ENCODE peak calls at places on chromosomes 6 and 20, in ten cellular contexts. Y, R, P, J, X, F, Z, I, G and O are unnamed samples.

GRCh38 chr20:36297656-36298055 is 8.5 kb upstream of the DLGAP4 start:
- DNase-seq in G (no peak), X (no peak), I (no peak), R (no peak), Y (no peak), P (no peak), Z (no peak), J (no peak), F (no peak), O (no peak)

GRCh38 chr6:56637640-56638039 is 5.0 kb downstream of the DST start:
- DNase-seq in X (peak), Z (peak), F (no peak), R (peak), P (no peak), J (peak), I (no peak), G (peak), Y (peak), O (no peak)

GRCh38 chr20:64079273-64080012 is at the start of gene RGS19:
- DNase-seq in Y (peak), F (peak), X (peak), R (peak), I (peak), G (peak), P (peak), Z (no peak), J (peak), O (peak)

GRCh38 chr20:36465109-36466080 is 75.9 kb upstream of the MYL9 start:
- DNase-seq in R (peak), Y (peak), Z (peak), I (no peak), P (peak), X (peak), J (peak), F (no peak), G (peak), O (no peak)

GRCh38 chr6:10080561-10080960 is 334.3 kb downstream of the TFAP2A start:
- DNase-seq in F (no peak), Y (no peak), P (no peak), J (no peak), Z (no peak), R (no peak), I (no peak), X (no peak), G (no peak), O (no peak)

GRCh38 chr6:150627601-150628012 is 27.9 kb downstream of the PLEKHG1 start:
- DNase-seq in I (no peak), F (no peak), G (peak), Z (no peak), R (no peak), X (peak), J (no peak), P (no peak), Y (no peak), O (no peak)

GRCh38 chr6:159691133-159691962 is 1.7 kb downstream of the SOD2 start:
- DNase-seq in Y (peak), G (peak), F (no peak), R (peak), I (no peak), J (peak), X (peak), P (no peak), Z (peak), O (no peak)

GRCh38 chr6:137823826-137824501 is 43.1 kb upstream of the TNFAIP3 start:
- DNase-seq in P (peak), F (no peak), I (peak), J (no peak), Y (peak), R (peak), X (peak), G (peak), Z (no peak), O (no peak)

GRCh38 chr6:118297821-118298220 is 250.3 kb upstream of the PLN start:
- DNase-seq in Z (no peak), R (no peak), I (no peak), J (no peak), Y (no peak), F (no peak), G (no peak), P (no peak), X (no peak), O (no peak)

GRCh38 chr6:16777794-16778193 is 16.5 kb upstream of the ATXN1 start:
- DNase-seq in Y (no peak), R (no peak), X (no peak), Z (no peak), J (no peak), G (no peak), P (no peak), F (no peak), I (no peak), O (no peak)

GRCh38 chr6:132929141-132929540 is 114.8 kb downstream of the RPS12 start:
- DNase-seq in I (no peak), Y (no peak), F (no peak), G (no peak), Z (no peak), R (no peak), P (no peak), X (peak), J (no peak), O (no peak)

GRCh38 chr6:70884074-70884983 is 72.5 kb downstream of the B3GAT2 start:
- DNase-seq in Y (peak), P (peak), I (peak), F (peak), Z (peak), X (peak), J (peak), R (peak), G (peak), O (peak)

GRCh38 chr6:113856011-113856551 is 1.1 kb upstream of the MARCKS start:
- DNase-seq in F (no peak), P (no peak), J (no peak), X (peak), R (no peak), Y (peak), Z (no peak), I (peak), G (peak), O (no peak)

GRCh38 chr6:41100871-41101287 is 28.1 kb downstream of the NFYA start:
- DNase-seq in J (no peak), Z (no peak), Y (no peak), G (no peak), F (no peak), I (no peak), P (peak), X (peak), R (no peak), O (no peak)

GRCh38 chr6:66096679-66097078 is 389.7 kb upstream of the EYS start:
- DNase-seq in Z (no peak), P (no peak), F (no peak), J (no peak), Y (no peak), X (no peak), R (no peak), G (no peak), I (no peak), O (no peak)

GRCh38 chr6:6218246-6219085 is 102.0 kb downstream of the F13A1 start:
- DNase-seq in Z (no peak), J (no peak), F (no peak), I (no peak), G (no peak), Y (peak), X (no peak), R (no peak), P (no peak), O (no peak)

GRCh38 chr20:46811328-46812084 is 83.1 kb upstream of the EYA2 start:
- DNase-seq in P (no peak), Z (no peak), G (no peak), Y (no peak), J (no peak), X (no peak), F (no peak), R (no peak), I (no peak), O (no peak)

GRCh38 chr6:127192911-127193503 is 73.7 kb upstream of the RNF146 start:
- DNase-seq in X (peak), F (no peak), Z (no peak), R (peak), Y (peak), G (peak), J (no peak), I (no peak), P (no peak), O (no peak)

GRCh38 chr20:21515300-21516179 is 1.7 kb upstream of the NKX2-2 start:
- DNase-seq in P (no peak), Z (no peak), J (no peak), R (no peak), Y (no peak), F (no peak), G (no peak), I (no peak), X (no peak), O (no peak)

GRCh38 chr20:43926691-43927090 is 12.0 kb downstream of the TOX2 start:
- DNase-seq in X (no peak), Y (no peak), P (no peak), R (no peak), J (no peak), F (no peak), G (no peak), Z (no peak), I (no peak), O (no peak)

GRCh38 chr20:63617092-63617875 is 9.6 kb downstream of the GMEB2 start:
- DNase-seq in X (no peak), I (no peak), P (no peak), F (no peak), Y (no peak), Z (no peak), G (no peak), R (no peak), J (no peak), O (no peak)

GRCh38 chr6:147156799-147157382 is 47.3 kb upstream of the STXBP5 start:
- DNase-seq in J (no peak), F (no peak), Z (no peak), X (no peak), R (no peak), Y (peak), I (no peak), P (no peak), G (peak), O (no peak)

GRCh38 chr6:33719326-33719987 is 8.0 kb upstream of the UQCC2 start:
- DNase-seq in G (no peak), J (no peak), F (peak), Y (no peak), X (no peak), P (no peak), R (no peak), I (no peak), Z (no peak), O (no peak)

GRCh38 chr6:54515013-54515412 is 206.8 kb downstream of the TINAG start:
- DNase-seq in J (no peak), Y (no peak), F (no peak), G (no peak), Z (no peak), X (peak), R (no peak), P (no peak), I (no peak), O (no peak)

GRCh38 chr20:19952392-19952791 is 64.8 kb upstream of the NAA20 start:
- DNase-seq in P (no peak), G (no peak), Y (no peak), X (no peak), F (no peak), R (no peak), I (no peak), Z (no peak), J (no peak), O (no peak)

GRCh38 chr6:31186052-31186734 is 15.7 kb upstream of the POU5F1 start:
- DNase-seq in I (no peak), F (no peak), J (peak), Z (no peak), Y (no peak), X (no peak), G (no peak), R (no peak), P (peak), O (no peak)

GRCh38 chr6:61606500-61606899 is 679.5 kb downstream of the KHDRBS2 start:
- DNase-seq in J (no peak), Z (no peak), R (no peak), Y (no peak), I (no peak), X (no peak), G (no peak), P (no peak), F (no peak), O (no peak)

GRCh38 chr6:100261486-100261885 is 203.2 kb downstream of the SIM1 start:
- DNase-seq in F (no peak), J (no peak), I (no peak), Y (peak), P (no peak), X (no peak), R (no peak), G (no peak), Z (no peak), O (no peak)

GRCh38 chr6:6659600-6660327 is 71.2 kb downstream of the LY86 start:
- DNase-seq in Z (no peak), X (no peak), F (peak), R (no peak), I (no peak), G (no peak), Y (peak), P (peak), J (no peak), O (no peak)

GRCh38 chr6:157632821-157633220 is 190.2 kb upstream of the SNX9 start:
- DNase-seq in R (peak), Z (peak), P (no peak), Y (no peak), G (peak), J (no peak), I (no peak), F (no peak), X (peak), O (no peak)

GRCh38 chr20:56826971-56827645 is 198.0 kb downstream of the TFAP2C start:
- DNase-seq in Z (no peak), J (no peak), F (no peak), X (peak), Y (peak), I (no peak), G (peak), R (peak), P (no peak), O (no peak)

GRCh38 chr20:50713677-50714101 is 17.7 kb upstream of the PARD6B start:
- DNase-seq in X (peak), R (no peak), Z (no peak), J (no peak), G (peak), I (peak), Y (no peak), P (no peak), F (no peak), O (no peak)

GRCh38 chr20:49620364-49621240 is 52.7 kb upstream of the PTGIS start:
- DNase-seq in Z (no peak), R (no peak), I (no peak), P (no peak), J (no peak), G (no peak), X (no peak), Y (peak), F (no peak), O (no peak)

GRCh38 chr6:43838276-43839036 is 68.4 kb downstream of the VEGFA start:
- DNase-seq in R (peak), F (peak), I (peak), P (peak), Z (no peak), X (peak), Y (peak), G (peak), J (peak), O (no peak)

GRCh38 chr6:73969982-73970960 is 274.3 kb downstream of the CD109 start:
- DNase-seq in I (no peak), Y (peak), G (peak), J (peak), X (peak), R (no peak), P (no peak), F (no peak), Z (peak), O (no peak)
- TF ChIP-seq CTCF in I (peak), Y (peak), G (peak), J (peak), X (peak), R (peak), P (peak), F (no peak), Z (peak), O (peak)

GRCh38 chr6:4727671-4728435 is 48.4 kb upstream of the CDYL start:
- DNase-seq in F (no peak), Z (no peak), X (peak), J (peak), R (no peak), P (no peak), Y (peak), I (no peak), G (no peak), O (no peak)
- TF ChIP-seq CTCF in F (no peak), Z (no peak), X (no peak), J (peak), R (no peak), P (no peak), Y (no peak), I (peak), G (no peak), O (no peak)

GRCh38 chr6:156440688-156441087 is 336.5 kb upstream of the ARID1B start:
- DNase-seq in P (no peak), F (no peak), X (no peak), G (no peak), R (no peak), J (no peak), Z (no peak), Y (no peak), I (no peak), O (no peak)
- TF ChIP-seq CTCF in P (no peak), F (no peak), X (no peak), G (no peak), R (no peak), J (no peak), Z (no peak), Y (no peak), I (no peak), O (no peak)

GRCh38 chr6:63415286-63415685 is 95.5 kb upstream of the LGSN start:
- DNase-seq in Y (no peak), I (no peak), X (no peak), F (no peak), Z (no peak), R (no peak), J (no peak), G (no peak), P (no peak), O (no peak)

GRCh38 chr6:63410435-63411426 is 90.9 kb upstream of the LGSN start:
- DNase-seq in I (no peak), Z (no peak), R (no peak), G (no peak), Y (no peak), F (no peak), P (no peak), J (peak), X (no peak), O (no peak)
- TF ChIP-seq CTCF in I (no peak), Z (no peak), R (no peak), G (no peak), Y (no peak), F (no peak), P (no peak), J (no peak), X (no peak), O (no peak)

DNA sequence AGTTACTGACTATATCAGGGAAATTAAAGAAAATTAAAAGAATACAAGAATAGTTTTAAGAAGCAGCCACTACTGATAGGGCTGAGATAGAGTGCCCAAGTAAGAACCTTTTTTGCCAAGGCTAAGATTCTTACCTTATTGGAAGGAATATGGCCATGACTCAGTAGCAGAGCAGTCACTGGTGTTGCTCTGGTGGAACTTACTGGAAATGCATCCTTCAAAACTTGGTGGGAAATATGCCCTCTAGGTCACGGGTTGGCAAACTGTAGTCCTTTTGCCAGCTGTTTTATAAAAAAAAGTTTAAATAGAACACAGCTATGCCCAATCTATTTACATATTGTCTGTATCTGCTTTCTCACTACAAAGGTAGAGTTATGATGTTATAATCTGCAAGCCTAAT is 6.0 kb downstream of the HSF2 start:
- DNase-seq in R (no peak), F (no peak), Y (peak), J (no peak), Z (no peak), I (no peak), X (peak), G (no peak), P (no peak), O (no peak)
- TF ChIP-seq CTCF in R (no peak), F (no peak), Y (no peak), J (no peak), Z (peak), I (no peak), X (no peak), G (peak), P (no peak), O (peak)

GRCh38 chr6:46172176-46172575 is 1.4 kb upstream of the ENPP5 start:
- DNase-seq in Y (no peak), R (no peak), P (no peak), X (no peak), Z (no peak), G (no peak), F (no peak), I (no peak), J (no peak), O (no peak)

GRCh38 chr6:46175446-46175845 is 4.7 kb upstream of the ENPP5 start:
- DNase-seq in Y (no peak), I (no peak), P (no peak), F (no peak), X (peak), Z (no peak), J (no peak), G (no peak), R (no peak), O (no peak)

GRCh38 chr6:46174904-46175303 is 4.1 kb upstream of the ENPP5 start:
- DNase-seq in I (no peak), R (no peak), F (no peak), J (no peak), Z (no peak), G (no peak), X (no peak), P (no peak), Y (no peak), O (no peak)

GRCh38 chr6:46175976-46176375 is 5.2 kb upstream of the ENPP5 start:
- DNase-seq in P (no peak), G (no peak), I (no peak), F (no peak), Y (no peak), J (no peak), Z (no peak), R (no peak), X (no peak), O (no peak)

GRCh38 chr6:46170357-46171289 is at the start of gene ENPP5:
- DNase-seq in X (peak), Y (no peak), J (no peak), F (peak), G (peak), I (peak), Z (no peak), R (no peak), P (peak), O (peak)
- TF ChIP-seq CTCF in X (no peak), Y (no peak), J (no peak), F (no peak), G (no peak), I (no peak), Z (no peak), R (no peak), P (no peak), O (no peak)

GRCh38 chr6:42259286-42259685 is 41.6 kb upstream of the MRPS10 start:
- DNase-seq in I (no peak), P (no peak), J (no peak), G (no peak), Y (no peak), R (no peak), F (no peak), Z (no peak), X (no peak), O (no peak)

GRCh38 chr6:42263165-42263852 is 45.6 kb upstream of the MRPS10 start:
- DNase-seq in Z (no peak), P (no peak), I (no peak), Y (no peak), R (no peak), X (no peak), J (no peak), G (no peak), F (no peak), O (no peak)

GRCh38 chr6:42259841-42260395 is 42.3 kb upstream of the MRPS10 start:
- DNase-seq in P (no peak), Z (no peak), Y (no peak), J (no peak), I (no peak), X (no peak), F (no peak), R (no peak), G (no peak), O (no peak)

GRCh38 chr6:42260424-42260888 is 42.8 kb upstream of the MRPS10 start:
- DNase-seq in G (peak), X (no peak), I (peak), Y (peak), J (peak), F (no peak), Z (no peak), P (no peak), R (no peak), O (no peak)

GRCh38 chr6:42260972-42261371 is 43.3 kb upstream of the MRPS10 start:
- DNase-seq in Y (peak), F (no peak), R (no peak), G (peak), X (peak), P (no peak), Z (no peak), I (peak), J (no peak), O (peak)
- TF ChIP-seq CTCF in Y (peak), F (peak), R (peak), G (peak), X (peak), P (peak), Z (peak), I (peak), J (peak), O (peak)